ENCODE peak calls at places on chromosomes 1 and 21, in five cellular contexts. I, C, A, R and M are unnamed samples.

GRCh38 chr1:210072129-210072528 is 134.1 kb downstream of the SYT14 start:
- DNase-seq in R (no peak), A (no peak), C (no peak), I (no peak), M (no peak)

GRCh38 chr1:64282353-64282752 is 78.9 kb downstream of the UBE2U start:
- DNase-seq in R (peak; percentile 38), A (no peak), I (no peak), C (no peak), M (no peak)

GRCh38 chr1:193221641-193222040 is 35.2 kb upstream of the B3GALT2 start:
- DNase-seq in I (no peak), C (no peak), A (no peak), R (no peak), M (no peak)

GRCh38 chr1:234743866-234744581 is 134.0 kb upstream of the IRF2BP2 start:
- DNase-seq in C (no peak), R (peak; percentile 72), A (no peak), I (no peak), M (no peak)

GRCh38 chr1:84708031-84708430 is 17.8 kb upstream of the SSX2IP start:
- DNase-seq in A (no peak), R (no peak), I (no peak), C (no peak), M (no peak)

GRCh38 chr21:14567557-14568279 is 21.6 kb upstream of the SAMSN1 start:
- DNase-seq in A (no peak), R (no peak), C (no peak), I (no peak), M (no peak)

GRCh38 chr1:150150511-150151021 is 850 bp downstream of the PLEKHO1 start:
- DNase-seq in A (no peak), I (no peak), R (peak; percentile 79), C (no peak), M (no peak)

GRCh38 chr1:116826818-116827606 is 72.8 kb downstream of the CD2 start:
- DNase-seq in C (no peak), I (peak; percentile 87), R (no peak), A (peak; percentile 63), M (no peak)

GRCh38 chr1:239899747-239900146 is 191.9 kb upstream of the FMN2 start:
- DNase-seq in C (no peak), A (no peak), R (no peak), I (no peak), M (no peak)

GRCh38 chr1:100352267-100353072 is at the start of gene CDC14A:
- DNase-seq in C (peak; percentile 85), A (peak; percentile 67), R (peak; percentile 96), I (peak; percentile 64), M (peak; percentile 89)

GRCh38 chr1:15410884-15411245 is 1.2 kb downstream of the EFHD2 start:
- DNase-seq in A (no peak), I (no peak), C (no peak), R (peak; percentile 72), M (no peak)

GRCh38 chr1:225834417-225835329 is 24.7 kb downstream of the EPHX1 start:
- DNase-seq in C (no peak), A (no peak), R (no peak), I (no peak), M (peak; percentile 68)

GRCh38 chr1:65510961-65511360 is 90.5 kb downstream of the LEPR start:
- DNase-seq in R (no peak), I (no peak), C (no peak), A (no peak), M (no peak)

GRCh38 chr1:230977781-230978490 is 725 bp downstream of the TTC13 start:
- DNase-seq in A (no peak), R (peak; percentile 74), C (no peak), I (no peak), M (no peak)

GRCh38 chr1:171257207-171258052 is 9.1 kb downstream of the FMO1 start:
- DNase-seq in A (peak; percentile 41), I (no peak), C (no peak), R (no peak), M (no peak)

GRCh38 chr1:85417017-85417416 is 47.9 kb downstream of the DDAH1 start:
- DNase-seq in I (no peak), A (no peak), C (no peak), R (peak; percentile 12), M (no peak)

GRCh38 chr1:30641557-30642353 is 81.6 kb downstream of the MATN1 start:
- DNase-seq in A (no peak), I (no peak), R (no peak), C (no peak), M (no peak)

GRCh38 chr1:215529111-215529510 is 38.0 kb upstream of the KCTD3 start:
- DNase-seq in C (no peak), R (no peak), A (peak; percentile 76), I (no peak), M (no peak)

GRCh38 chr1:204454476-204454875 is 40.1 kb downstream of the PIK3C2B start:
- DNase-seq in I (no peak), C (no peak), R (peak; percentile 55), A (no peak), M (no peak)

GRCh38 chr1:182664281-182664680 is 20.1 kb downstream of the RGS8 start:
- DNase-seq in R (no peak), C (no peak), I (no peak), A (no peak), M (no peak)

GRCh38 chr1:164834641-164835040 is 275.7 kb downstream of the PBX1 start:
- DNase-seq in A (no peak), C (no peak), R (no peak), I (no peak), M (no peak)

GRCh38 chr1:210232524-210233215 is at the start of gene SERTAD4:
- DNase-seq in I (no peak), A (no peak), R (peak; percentile 75), C (no peak), M (no peak)

GRCh38 chr21:21096956-21097355 is 98.7 kb downstream of the NCAM2 start:
- DNase-seq in C (no peak), R (no peak), A (no peak), I (no peak), M (no peak)

GRCh38 chr21:46022551-46023107 is 41.1 kb downstream of the COL6A1 start:
- DNase-seq in C (no peak), I (no peak), A (no peak), R (peak; percentile 72), M (no peak)

GRCh38 chr21:40901690-40902089 is 54.7 kb upstream of the DSCAM start:
- DNase-seq in I (no peak), C (no peak), A (no peak), R (no peak), M (no peak)

GRCh38 chr1:70941563-70941962 is 106.1 kb downstream of the PTGER3 start:
- DNase-seq in C (no peak), A (no peak), I (no peak), R (no peak), M (no peak)

GRCh38 chr1:59967141-59967697 is 40.6 kb upstream of the CYP2J2 start:
- DNase-seq in A (no peak), R (no peak), C (no peak), I (no peak), M (peak; percentile 68)

GRCh38 chr1:3988431-3988830 is 88.4 kb upstream of the C1orf174 start:
- DNase-seq in R (no peak), I (no peak), C (no peak), A (no peak), M (no peak)

GRCh38 chr1:95953005-95953404 is 719.0 kb downstream of the RWDD3 start:
- DNase-seq in I (no peak), A (no peak), R (peak; percentile 13), C (no peak), M (no peak)

GRCh38 chr1:115227683-115228082 is 110.4 kb downstream of the NGF start:
- DNase-seq in I (no peak), C (no peak), R (no peak), A (no peak), M (no peak)

GRCh38 chr1:68281946-68282615 is 49.8 kb upstream of the WLS start:
- DNase-seq in I (no peak), R (peak; percentile 48), C (no peak), A (no peak), M (no peak)

GRCh38 chr1:111251570-111251969 is 24.1 kb downstream of the CHI3L2 start:
- DNase-seq in C (no peak), I (no peak), A (no peak), R (no peak), M (no peak)

GRCh38 chr1:12574757-12575139 is 43.3 kb downstream of the DHRS3 start:
- DNase-seq in C (no peak), R (no peak), A (no peak), I (no peak), M (no peak)

GRCh38 chr1:25197982-25198681 is 34.2 kb downstream of the SYF2 start:
- DNase-seq in A (no peak), I (no peak), R (no peak), C (no peak), M (no peak)

GRCh38 chr1:15749399-15750291 is 7.3 kb downstream of the TMEM82 start:
- DNase-seq in C (no peak), I (no peak), A (no peak), R (no peak), M (no peak)

GRCh38 chr1:89822109-89822962 is 1.5 kb downstream of the LRRC8D start:
- DNase-seq in I (no peak), R (peak; percentile 70), A (no peak), C (no peak), M (no peak)
- H3K4me3 ChIP-seq in I (peak overlapping the region; percentile 69), R (peak overlapping the region; percentile 100), A (peak overlapping the region; percentile 63), C (peak overlapping the region; percentile 75), M (peak overlapping the region; percentile 66)

DNA sequence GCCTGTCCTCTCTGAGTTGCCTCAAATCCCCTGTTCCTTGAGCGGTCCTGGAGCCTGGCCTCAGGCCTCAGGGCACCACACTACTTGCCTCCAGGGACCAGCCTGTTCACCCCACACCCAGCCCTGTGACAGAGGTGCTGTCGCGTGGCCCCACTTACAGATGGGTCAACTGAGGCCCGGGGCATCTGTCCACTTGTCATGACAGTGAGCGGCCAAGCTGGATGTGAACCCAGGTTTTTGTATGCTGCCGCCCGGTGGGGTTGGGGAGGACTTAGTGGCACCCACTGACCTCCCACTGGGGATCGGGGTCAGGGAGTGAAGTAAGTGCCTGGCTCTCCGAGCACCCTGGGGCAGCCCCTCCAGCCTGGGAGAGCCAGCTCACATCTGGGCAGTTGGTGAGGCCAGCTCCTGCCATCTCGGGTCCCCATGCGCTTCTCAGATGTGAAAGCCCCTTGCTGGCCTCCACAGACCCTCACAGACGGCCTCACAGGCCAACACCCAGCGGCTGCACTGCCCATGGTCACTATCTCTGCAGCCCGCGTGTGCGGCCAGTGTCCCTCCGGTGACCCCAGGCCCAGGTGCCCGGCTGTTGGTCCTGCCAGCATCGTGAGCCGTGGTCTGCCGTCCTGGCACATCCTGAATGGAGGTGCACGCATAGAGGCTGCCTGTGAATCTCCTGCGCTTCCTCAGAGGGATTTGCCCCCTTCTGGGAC is 9.3 kb upstream of the FAAP20 start:
- DNase-seq in C (no peak), R (no peak), I (no peak), A (no peak), M (no peak)
- H3K4me3 ChIP-seq in C (peak overlapping the region; percentile 63), R (peak overlapping the region; percentile 63), I (no peak overlapping the region), A (peak overlapping the region; percentile 61), M (peak overlapping the region; percentile 53)

DNA sequence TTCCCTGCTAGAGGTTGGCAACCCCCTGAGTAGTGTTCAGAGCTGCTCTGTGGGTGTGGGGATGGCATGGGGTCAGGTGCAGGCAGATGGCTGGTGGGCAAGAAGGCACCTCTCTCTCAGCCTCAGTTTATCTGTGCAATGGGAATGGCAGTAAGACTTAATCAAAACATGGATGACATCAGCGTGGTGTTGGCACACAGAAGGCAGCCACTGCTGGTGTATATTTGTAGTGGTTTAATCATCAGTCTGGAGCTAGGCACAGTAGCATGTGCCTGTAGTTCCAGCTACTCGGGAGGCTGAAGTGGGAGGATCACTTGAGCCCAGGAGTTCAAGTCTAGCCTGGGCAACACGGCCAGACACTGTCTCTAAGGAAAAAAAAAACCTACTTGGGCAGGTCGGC is 7.4 kb downstream of the FAAH start:
- DNase-seq in I (no peak), C (no peak), A (peak; percentile 4), R (no peak), M (no peak)
- H3K4me3 ChIP-seq in I (no peak overlapping the region), C (no peak overlapping the region), A (no peak overlapping the region), R (no peak overlapping the region), M (no peak overlapping the region)

GRCh38 chr1:9295884-9296283 is 3.2 kb downstream of the SPSB1 start:
- DNase-seq in R (no peak), I (no peak), A (no peak), C (no peak), M (no peak)
- H3K4me3 ChIP-seq in R (no peak overlapping the region), I (no peak overlapping the region), A (no peak overlapping the region), C (no peak overlapping the region), M (no peak overlapping the region)